ENCODE peak calls at places on chromosomes 4 and X, in nine cellular contexts. O, J, E, V, C, A, I, K and S are unnamed samples.

GRCh38 chr4:85774489-85774888 is 299.5 kb downstream of the ARHGAP24 start:
- DNase-seq in I (no peak), A (no peak), J (no peak), O (no peak), E (no peak), C (no peak), V (no peak), K (no peak), S (no peak)

GRCh38 chrX:103148075-103148474 is 55.1 kb upstream of the NXF3 start:
- DNase-seq in J (no peak), K (no peak), V (no peak), I (no peak), E (no peak), O (no peak), C (no peak), A (no peak), S (no peak)

GRCh38 chr4:56466910-56467283 is 520 bp upstream of the SRP72 start:
- DNase-seq in J (no peak), I (no peak), O (no peak), K (no peak), E (no peak), A (no peak), C (no peak), V (no peak), S (no peak)

GRCh38 chrX:107574711-107575110 is 53.6 kb upstream of the PRPS1 start:
- DNase-seq in E (no peak), A (no peak), K (no peak), J (no peak), O (no peak), C (peak; percentile 62), V (no peak), I (no peak), S (peak; percentile 77)

GRCh38 chr4:3179126-3179706 is 69.7 kb upstream of the MSANTD1 start:
- DNase-seq in E (no peak), V (peak; percentile 75), K (no peak), O (no peak), I (no peak), C (no peak), J (no peak), A (no peak), S (no peak)

GRCh38 chr4:69994782-69995181 is 984 bp upstream of the STATH start:
- DNase-seq in V (no peak), C (no peak), I (no peak), J (no peak), E (no peak), O (no peak), K (no peak), A (no peak), S (no peak)

GRCh38 chr4:147498031-147498700 is 17.3 kb downstream of the EDNRA start:
- DNase-seq in I (no peak), A (no peak), V (no peak), E (peak; percentile 65), K (no peak), O (no peak), J (no peak), C (peak; percentile 88), S (peak; percentile 53)

GRCh38 chr4:76383001-76383400 is 37.9 kb downstream of the CCDC158 start:
- DNase-seq in V (no peak), J (no peak), O (no peak), I (no peak), A (no peak), E (no peak), C (no peak), K (no peak), S (no peak)

GRCh38 chrX:29215251-29215650 is 628.0 kb downstream of the IL1RAPL1 start:
- DNase-seq in K (no peak), I (no peak), E (no peak), J (no peak), O (no peak), V (no peak), A (no peak), C (no peak), S (no peak)

GRCh38 chr4:128635141-128635911 is 174.2 kb upstream of the JADE1 start:
- DNase-seq in J (no peak), I (no peak), C (peak; percentile 96), O (no peak), E (no peak), V (peak; percentile 95), K (peak; percentile 85), A (no peak), S (no peak)

DNA sequence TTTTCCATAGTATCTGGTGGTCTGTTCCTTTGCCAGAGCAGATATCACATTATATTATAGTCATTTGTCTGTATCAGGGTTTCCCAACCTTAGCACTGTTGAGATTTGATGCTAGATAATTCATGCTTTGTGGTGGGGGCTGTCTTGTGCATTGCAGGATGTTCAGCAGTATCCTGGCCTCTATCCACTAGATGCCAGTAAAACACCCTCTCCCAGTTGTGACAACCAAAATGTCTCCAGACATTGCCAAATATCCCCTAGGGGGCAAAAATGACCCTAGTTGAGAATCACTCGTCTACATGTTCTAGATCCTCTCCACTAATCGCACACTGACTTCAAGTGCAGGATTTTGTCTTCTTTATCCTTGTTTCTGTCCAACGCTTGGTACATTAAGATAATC is 160.8 kb downstream of the FANCB start:
- DNase-seq in E (no peak), C (no peak), A (no peak), O (no peak), J (no peak), I (no peak), V (no peak), K (no peak), S (no peak)
- TF ChIP-seq CTCF in E (no peak), C (peak; percentile 11), A (no peak), O (no peak), J (no peak), I (no peak), V (no peak), K (no peak), S (peak; percentile 46)

DNA sequence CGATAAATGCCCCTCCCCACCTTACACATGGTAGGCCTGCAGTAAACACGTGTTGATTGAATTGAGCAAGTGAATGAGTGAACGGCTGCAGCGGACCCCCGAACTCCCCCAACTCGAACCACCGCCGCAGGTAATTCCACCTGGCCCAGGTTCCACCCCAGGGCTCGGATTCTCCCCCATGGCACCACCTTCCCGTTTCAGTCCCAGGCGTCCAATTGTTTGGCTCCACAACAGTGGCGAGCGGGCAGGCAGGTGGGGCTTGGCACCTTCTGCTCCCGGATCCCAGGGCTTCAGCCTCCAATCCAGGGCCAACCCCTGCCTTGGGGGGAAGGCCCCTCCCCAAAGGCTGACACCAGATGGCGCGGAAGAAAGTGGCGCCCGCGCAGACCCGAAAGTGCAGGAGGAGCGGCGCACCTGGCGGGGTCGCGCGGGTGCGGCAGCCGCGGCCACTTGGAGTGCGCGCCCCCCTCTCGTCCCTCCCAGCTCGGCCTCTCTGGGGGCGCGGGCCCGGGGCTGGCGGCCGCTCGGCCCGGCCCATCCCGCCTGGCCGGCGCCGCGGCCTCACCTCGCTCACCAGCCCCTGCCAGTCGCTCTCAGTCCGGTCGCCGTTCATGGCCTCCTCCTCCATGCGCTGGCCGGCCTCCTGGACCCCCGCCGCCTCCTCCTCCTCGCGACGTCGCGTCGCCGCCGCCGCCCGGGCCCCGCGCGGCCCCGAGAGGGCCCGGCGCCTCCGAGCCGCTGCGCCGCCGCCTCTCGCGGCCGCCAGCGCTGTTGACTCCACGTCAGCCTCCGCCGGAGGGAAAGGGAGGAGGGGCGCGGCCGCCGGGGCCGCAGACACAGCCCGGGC is at the start of gene CCDC149:
- DNase-seq in I (peak; percentile 25), A (no peak), C (peak; percentile 55), V (peak; percentile 95), E (no peak), O (peak; percentile 48), K (peak; percentile 84), J (peak; percentile 96), S (peak; percentile 34)
- TF ChIP-seq CTCF in I (no peak), A (no peak), C (no peak), V (peak; percentile 5), E (no peak), O (no peak), K (no peak), J (peak; percentile 8), S (peak; percentile 1)

GRCh38 chr4:183362036-183362435 is 39.8 kb upstream of the CLDN24 start:
- DNase-seq in V (no peak), E (no peak), J (no peak), O (no peak), C (no peak), K (no peak), A (no peak), I (no peak), S (no peak)

GRCh38 chr4:183366436-183366835 is 44.2 kb upstream of the CLDN24 start:
- DNase-seq in E (no peak), O (no peak), K (no peak), A (no peak), J (no peak), V (no peak), C (no peak), I (no peak), S (no peak)

GRCh38 chr4:183360161-183360919 is 38.1 kb upstream of the CLDN24 start:
- DNase-seq in I (no peak), J (no peak), C (peak; percentile 77), A (no peak), K (no peak), E (no peak), V (no peak), O (no peak), S (peak; percentile 40)

GRCh38 chr4:183364025-183364424 is 41.8 kb upstream of the CLDN24 start:
- DNase-seq in O (no peak), I (no peak), J (peak; percentile 87), V (no peak), C (no peak), E (no peak), K (no peak), A (no peak), S (no peak)

GRCh38 chr4:183362916-183363542 is 40.8 kb upstream of the CLDN24 start:
- DNase-seq in O (no peak), K (no peak), J (peak; percentile 41), I (no peak), V (no peak), C (peak; percentile 29), A (no peak), E (no peak), S (no peak)
- TF ChIP-seq CTCF in O (no peak), K (no peak), J (peak; percentile 49), I (no peak), V (no peak), C (peak; percentile 28), A (no peak), E (peak; percentile 12), S (peak; percentile 41)

GRCh38 chrX:5681159-5681558 is 547.5 kb downstream of the NLGN4X start:
- DNase-seq in V (no peak), E (no peak), C (peak; percentile 25), J (no peak), I (no peak), K (no peak), O (no peak), A (no peak), S (no peak)
- TF ChIP-seq CTCF in V (no peak), E (peak; percentile 37), C (peak; percentile 16), J (peak; percentile 30), I (no peak), K (no peak), O (no peak), A (no peak), S (no peak)